ENCODE peak calls at places on chromosomes 16 and 17, in five cellular contexts. B is spleen, K is tibial artery, J is WERI-Rb-1, S is stomach. P is an unnamed sample. For H3K36me3, the result is how much of the 10 kb centered on the place peaks cover.

GRCh38 chr17:40516581-40517285 is 15.3 kb upstream of the TNS4 start:
- DNase-seq in B (peak), K (no peak), J (no peak), S (no peak), P (no peak)

GRCh38 chr17:12739500-12739899 is 49.8 kb upstream of the ARHGAP44 start:
- DNase-seq in B (no peak), K (no peak), J (no peak), S (no peak), P (no peak)

GRCh38 chr16:81834868-81835267 is 55.8 kb downstream of the PLCG2 start:
- DNase-seq in B (no peak), K (no peak), J (no peak), S (no peak), P (no peak)

GRCh38 chr17:72714357-72714966 is 378.0 kb downstream of the SLC39A11 start:
- DNase-seq in B (no peak), K (no peak), J (no peak), S (no peak), P (no peak)

GRCh38 chr16:11175850-11176341 is 80.1 kb downstream of the SOCS1 start:
- DNase-seq in B (no peak), K (no peak), J (no peak), S (no peak), P (no peak)

GRCh38 chr16:73232555-73233422 is 184.9 kb upstream of the ZFHX3 start:
- DNase-seq in B (no peak), K (no peak), J (no peak), S (no peak), P (peak)

GRCh38 chr17:67528751-67529436 is 151.8 kb downstream of the PITPNC1 start:
- DNase-seq in B (peak), K (peak), J (peak), S (peak), P (peak)

GRCh38 chr16:5228369-5228768 is 130.8 kb upstream of the EEF2KMT start:
- DNase-seq in B (no peak), K (no peak), J (no peak), S (no peak), P (no peak)

GRCh38 chr16:59527206-59527997 is 793.3 kb upstream of the GOT2 start:
- DNase-seq in B (no peak), K (no peak), J (no peak), S (no peak), P (peak)

GRCh38 chr17:16461606-16461866 is 30.5 kb downstream of the LRRC75A start:
- DNase-seq in B (no peak), K (no peak), J (no peak), S (no peak), P (no peak)

DNA sequence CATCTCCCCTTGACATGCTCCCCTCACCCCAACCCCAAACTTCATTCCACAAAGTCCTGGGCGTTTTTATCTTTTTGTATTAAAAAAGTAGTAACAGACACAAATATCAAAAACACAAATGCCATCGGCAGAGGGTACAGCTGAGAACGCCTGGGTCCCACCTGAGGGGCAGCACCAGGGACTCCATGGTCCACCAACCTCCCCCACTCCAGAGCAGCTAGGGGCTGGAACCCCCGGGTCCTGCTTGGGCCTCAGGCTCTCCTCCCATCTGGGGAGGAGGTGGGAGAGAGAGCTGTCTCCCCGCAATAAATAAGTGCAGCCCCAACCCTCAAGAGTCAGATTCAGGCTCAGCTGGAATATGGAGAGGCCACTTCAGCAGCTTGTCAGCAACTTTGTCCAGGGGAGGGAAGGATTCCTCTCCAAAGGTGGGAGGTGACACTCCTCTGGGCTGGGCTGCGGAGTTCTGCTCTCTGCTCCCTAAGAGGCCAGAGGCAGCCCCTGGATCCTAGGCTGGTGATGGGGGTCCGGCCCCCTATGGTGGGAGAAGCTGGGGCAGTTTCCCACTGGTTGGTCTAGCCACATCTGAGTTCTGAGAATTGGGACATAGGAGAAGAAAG is 11.7 kb downstream of the PER1 start:
- DNase-seq in B (peak), K (peak), J (no peak), S (no peak), P (no peak)
- H3K36me3 ChIP-seq in B (half or more), K (half or more), J (under half), S (half or more), P (under half)

DNA sequence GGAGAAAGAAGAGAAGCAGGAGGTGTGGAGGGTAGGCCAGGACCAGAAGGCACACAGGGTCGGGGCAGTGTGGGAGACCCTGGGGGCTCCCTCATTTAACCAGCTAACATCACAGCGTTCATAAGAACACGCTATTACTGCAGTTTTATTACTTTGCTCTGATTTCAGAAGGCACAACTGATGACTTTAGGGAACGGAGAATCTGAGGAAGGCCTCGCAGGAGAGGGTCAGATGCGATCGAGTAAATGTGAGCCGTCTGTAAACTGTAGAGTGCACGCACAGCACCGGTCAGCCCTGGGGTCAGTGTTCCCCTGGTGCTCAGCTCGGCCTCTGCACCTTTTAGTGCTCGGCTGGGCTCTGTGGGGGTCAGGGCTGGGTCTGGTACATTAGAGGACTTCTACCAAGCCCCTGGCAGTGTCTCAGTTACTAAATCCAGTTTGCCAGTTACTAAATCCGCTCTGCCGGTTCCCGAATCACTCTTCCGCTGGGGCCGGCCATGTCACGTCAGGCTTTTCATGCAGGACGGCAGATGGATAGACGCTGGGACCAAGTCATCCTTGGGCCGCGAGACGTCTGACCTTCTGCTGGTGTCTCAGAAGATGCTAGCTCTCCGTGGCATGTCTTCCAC is 325.9 kb downstream of the SEC14L1 start:
- DNase-seq in B (no peak), K (no peak), J (peak), S (no peak), P (no peak)
- H3K36me3 ChIP-seq in B (under half), K (under half), J (half or more), S (under half), P (half or more)

GRCh38 chr17:15038656-15039055 is 226.5 kb downstream of the PMP22 start:
- DNase-seq in B (no peak), K (no peak), J (no peak), S (no peak), P (no peak)
- H3K36me3 ChIP-seq in B (under half), K (under half), J (under half), S (under half), P (under half)

DNA sequence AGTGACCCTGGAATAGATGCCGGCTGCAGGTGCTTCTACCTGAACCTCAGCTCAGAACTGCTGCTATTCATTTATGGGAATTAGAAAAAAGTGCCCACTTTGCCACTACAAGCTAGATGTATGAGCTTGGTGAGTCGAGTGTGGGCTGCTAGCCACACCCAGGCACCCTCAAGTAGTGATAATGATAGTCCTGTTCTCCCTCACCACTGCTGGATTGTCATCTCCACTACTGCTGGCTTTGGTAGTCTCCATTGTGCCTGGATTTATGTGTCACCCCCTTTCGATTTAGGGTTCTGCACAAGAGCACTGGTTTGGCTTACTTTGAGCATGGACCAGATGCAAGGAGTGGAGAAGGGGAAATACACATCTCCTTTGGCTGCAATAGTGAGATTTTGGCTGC is 73.0 kb upstream of the N4BP1 start:
- DNase-seq in B (no peak), K (no peak), J (no peak), S (no peak), P (no peak)
- H3K36me3 ChIP-seq in B (under half), K (under half), J (under half), S (under half), P (under half)

GRCh38 chr16:68520649-68521086 is 18.4 kb upstream of the ZFP90 start:
- DNase-seq in B (peak), K (peak), J (peak), S (peak), P (peak)
- H3K36me3 ChIP-seq in B (under half), K (under half), J (under half), S (under half), P (under half)

DNA sequence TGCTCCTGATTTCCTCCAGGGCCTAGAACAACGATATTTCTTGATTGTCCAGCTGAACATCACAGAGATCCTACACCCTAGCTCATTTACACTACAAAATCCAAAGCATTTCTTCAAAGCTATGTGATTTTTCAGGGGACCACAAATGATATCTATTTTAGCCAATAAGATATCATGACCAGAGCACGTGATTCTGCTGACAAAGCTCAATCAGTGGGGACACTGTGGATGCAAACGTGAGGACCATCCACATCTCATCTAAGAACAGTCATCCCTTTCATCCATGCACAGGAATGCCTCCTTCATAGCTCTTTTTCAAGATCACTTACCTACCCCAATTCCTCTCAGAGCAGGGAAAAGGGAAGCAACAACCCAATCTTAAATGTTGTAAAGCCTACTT is 56.9 kb downstream of the ACSM2B start:
- DNase-seq in B (no peak), K (no peak), J (no peak), S (no peak), P (no peak)
- H3K36me3 ChIP-seq in B (under half), K (under half), J (under half), S (under half), P (under half)

DNA sequence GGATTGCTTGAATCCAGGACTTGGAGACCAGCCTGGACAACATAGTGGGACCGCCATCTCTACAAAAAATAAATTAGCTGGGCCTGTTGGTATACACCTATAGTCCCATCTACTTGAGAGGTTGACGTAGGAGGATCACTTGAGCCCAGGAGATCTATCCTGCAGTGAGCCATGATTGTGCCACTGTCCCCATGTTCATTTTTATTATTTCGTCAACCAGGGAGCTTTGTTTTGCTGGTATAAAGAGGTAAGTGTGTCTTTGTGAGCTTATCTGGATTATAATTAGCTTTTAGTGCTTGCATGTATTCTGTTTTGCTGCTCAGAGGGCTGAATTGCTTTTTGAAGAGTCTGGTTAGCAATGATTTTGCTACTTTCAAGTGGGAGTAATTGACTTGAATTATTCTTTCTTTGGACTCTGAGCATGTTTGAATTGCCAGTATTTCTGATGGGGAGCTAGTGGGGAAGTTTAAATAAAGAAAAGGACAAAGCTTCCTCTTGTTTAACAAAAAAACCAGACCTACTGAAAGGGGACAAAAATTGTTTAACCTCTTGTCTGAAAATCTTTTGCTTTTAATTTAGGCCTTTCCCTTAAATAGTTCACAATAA is 31.6 kb upstream of the BCAS3 start:
- DNase-seq in B (no peak), K (no peak), J (no peak), S (no peak), P (no peak)
- H3K36me3 ChIP-seq in B (under half), K (under half), J (half or more), S (under half), P (under half)

DNA sequence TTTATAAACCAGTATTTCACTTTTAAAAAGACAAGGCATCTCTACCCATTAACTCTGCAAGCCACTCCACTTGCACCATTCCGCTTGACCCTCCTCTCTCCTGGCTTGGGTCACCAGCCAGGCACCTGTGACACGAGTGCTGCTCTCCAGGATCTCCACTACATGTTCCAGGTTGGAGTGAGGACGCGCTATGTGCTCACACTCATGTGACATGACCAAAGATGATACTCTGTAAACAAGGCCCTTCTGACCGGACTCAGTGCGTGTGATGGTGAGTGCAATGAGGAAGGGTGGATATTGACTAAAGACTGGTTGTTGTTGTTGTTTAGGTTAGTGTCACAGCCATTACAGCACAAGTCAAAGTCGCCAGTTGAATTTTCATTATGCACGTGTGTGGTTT is 192.7 kb downstream of the MRTFB start:
- DNase-seq in B (no peak), K (no peak), J (no peak), S (no peak), P (no peak)
- H3K36me3 ChIP-seq in B (under half), K (half or more), J (under half), S (half or more), P (under half)